ENCODE peak calls at places on chromosomes 12 and 14, in four cellular contexts. M, R, Q and P are unnamed samples. For H3K4me1, the result is how much of the 10 kb centered on the place peaks cover.

GRCh38 chr14:73742520-73743238 is 28.5 kb upstream of the PNMA1 start:
- DNase-seq in M (no peak), R (no peak), Q (no peak), P (no peak)

GRCh38 chr12:59005195-59005961 is 85.1 kb upstream of the LRIG3 start:
- DNase-seq in M (peak), R (no peak), Q (no peak), P (no peak)

GRCh38 chr12:102390068-102390467 is 90.3 kb downstream of the IGF1 start:
- DNase-seq in M (no peak), R (no peak), Q (no peak), P (no peak)

GRCh38 chr12:57039016-57039798 is 10.7 kb downstream of the MYO1A start:
- DNase-seq in M (no peak), R (no peak), Q (no peak), P (no peak)

GRCh38 chr12:49400304-49400703 is 33.0 kb downstream of the SPATS2 start:
- DNase-seq in M (no peak), R (no peak), Q (no peak), P (no peak)

GRCh38 chr12:129531004-129531403 is 372.8 kb downstream of the TMEM132D start:
- DNase-seq in M (no peak), R (no peak), Q (no peak), P (no peak)

GRCh38 chr14:65115615-65116014 is 13.3 kb upstream of the MAX start:
- DNase-seq in M (no peak), R (no peak), Q (no peak), P (no peak)

GRCh38 chr12:46950116-46950515 is 124.3 kb upstream of the SLC38A4 start:
- DNase-seq in M (no peak), R (no peak), Q (no peak), P (no peak)

GRCh38 chr12:88844426-88844825 is 264.2 kb upstream of the KITLG start:
- DNase-seq in M (no peak), R (no peak), Q (no peak), P (no peak)

GRCh38 chr12:94875525-94875924 is 128.0 kb downstream of the NDUFA12 start:
- DNase-seq in M (peak), R (no peak), Q (no peak), P (no peak)

GRCh38 chr14:101349108-101349507 is 212.2 kb upstream of the DIO3 start:
- DNase-seq in M (no peak), R (no peak), Q (no peak), P (no peak)

GRCh38 chr14:20583908-20584307 is 3.9 kb downstream of the RNASE11 start:
- DNase-seq in M (no peak), R (no peak), Q (no peak), P (no peak)

GRCh38 chr12:132432721-132433577 is 57.0 kb upstream of the FBRSL1 start:
- DNase-seq in M (peak), R (no peak), Q (no peak), P (peak)

GRCh38 chr12:109836916-109837315 is 3.7 kb upstream of the TRPV4 start:
- DNase-seq in M (no peak), R (no peak), Q (no peak), P (no peak)

GRCh38 chr14:89337912-89338311 is 79.1 kb downstream of the FOXN3 start:
- DNase-seq in M (peak), R (no peak), Q (no peak), P (peak)

GRCh38 chr12:6277982-6278438 is 32.5 kb upstream of the PLEKHG6 start:
- DNase-seq in M (no peak), R (no peak), Q (peak), P (no peak)

GRCh38 chr14:73461478-73462077 is 3.2 kb upstream of the NUMB start:
- DNase-seq in M (no peak), R (no peak), Q (no peak), P (no peak)

GRCh38 chr12:55816876-55817351 is 610 bp downstream of the SARNP start:
- DNase-seq in M (no peak), R (no peak), Q (no peak), P (no peak)

GRCh38 chr12:24396266-24396665 is 446.8 kb upstream of the SOX5 start:
- DNase-seq in M (no peak), R (no peak), Q (no peak), P (no peak)

GRCh38 chr14:51239813-51240803 is at the start of gene TMX1:
- DNase-seq in M (peak), R (peak), Q (peak), P (peak)
- TF ChIP-seq CTCF in M (peak), R (no peak), Q (peak), P (peak)

DNA sequence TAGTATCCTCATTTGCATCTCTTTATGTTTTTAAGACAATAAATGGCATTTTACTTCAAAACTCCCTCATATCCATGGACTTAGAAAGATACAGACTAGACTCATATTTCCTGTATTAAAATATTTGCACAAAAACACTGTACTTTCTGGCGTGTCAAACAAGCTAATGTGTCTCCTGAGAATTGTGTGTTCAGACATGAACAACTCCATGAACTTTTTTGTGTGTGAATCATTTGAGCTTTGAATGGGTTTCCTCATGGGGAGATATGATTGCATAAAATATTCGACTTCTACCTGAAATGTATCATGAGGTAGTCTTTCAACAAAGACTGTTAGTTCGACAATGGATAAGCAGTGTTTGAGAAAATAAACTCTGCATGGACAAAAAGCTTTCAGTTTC is 58.8 kb downstream of the TMEM30B start:
- DNase-seq in M (no peak), R (no peak), Q (no peak), P (no peak)
- H3K4me1 ChIP-seq in M (under half), R (under half), Q (under half), P (under half)

DNA sequence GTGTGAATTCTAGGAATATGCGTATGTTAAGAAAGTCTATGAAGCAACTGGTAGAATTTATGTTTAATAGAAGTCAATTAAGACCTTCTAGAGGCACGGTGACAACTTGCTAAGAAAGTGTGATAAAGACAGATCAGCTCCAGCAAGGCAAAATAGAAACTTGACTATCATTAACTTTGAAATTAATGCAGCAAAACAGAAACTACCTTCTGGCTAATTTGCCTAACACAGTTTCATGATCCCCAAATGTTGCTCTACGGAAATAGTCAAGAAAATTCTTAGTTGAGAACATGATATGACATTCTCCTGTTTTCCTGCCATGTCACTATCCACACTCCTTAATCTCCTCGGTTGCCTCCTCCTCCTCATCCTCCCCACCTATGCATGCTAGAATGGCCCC is 4.2 kb downstream of the DENND5B start:
- DNase-seq in M (no peak), R (no peak), Q (no peak), P (no peak)
- TF ChIP-seq CTCF in M (no peak), R (no peak), Q (no peak), P (no peak)

GRCh38 chr12:53050426-53051057 is 677 bp downstream of the TNS2 start:
- DNase-seq in M (no peak), R (no peak), Q (no peak), P (peak)
- H3K4me1 ChIP-seq in M (under half), R (under half), Q (half or more), P (half or more)

GRCh38 chr14:54023027-54023426 is 66.4 kb upstream of the BMP4 start:
- DNase-seq in M (no peak), R (no peak), Q (no peak), P (no peak)

GRCh38 chr14:54026671-54027070 is 70.0 kb upstream of the BMP4 start:
- DNase-seq in M (no peak), R (no peak), Q (no peak), P (no peak)

GRCh38 chr14:54025661-54026060 is 69.0 kb upstream of the BMP4 start:
- DNase-seq in M (peak), R (no peak), Q (no peak), P (no peak)
- TF ChIP-seq CTCF in M (peak), R (no peak), Q (peak), P (no peak)

GRCh38 chr12:2242816-2243215 is 190.0 kb downstream of the CACNA1C start:
- DNase-seq in M (no peak), R (no peak), Q (no peak), P (no peak)
- H3K4me1 ChIP-seq in M (half or more), R (under half), Q (half or more), P (under half)

GRCh38 chr14:78863143-78863542 is 693.0 kb downstream of the NRXN3 start:
- DNase-seq in M (peak), R (no peak), Q (no peak), P (no peak)
- TF ChIP-seq CTCF in M (no peak), R (no peak), Q (no peak), P (no peak)